ENCODE peak calls at places on chromosomes 6 and 20, in seven cellular contexts. P, G, T, U, I, B and N are unnamed samples.

GRCh38 chr20:51423810-51424209 is 118.7 kb downstream of the NFATC2 start:
- DNase-seq in U (no peak), P (no peak), I (no peak), G (no peak), B (no peak), T (no peak), N (no peak)

GRCh38 chr6:134902074-134902861 is 47.6 kb downstream of the ALDH8A1 start:
- DNase-seq in U (no peak), T (no peak), P (no peak), B (no peak), I (no peak), G (no peak), N (no peak)

GRCh38 chr6:24064106-24064505 is 61.9 kb upstream of the NRSN1 start:
- DNase-seq in I (no peak), T (peak), B (peak), G (no peak), U (peak), P (no peak), N (peak)

GRCh38 chr6:145025488-145025887 is 709.8 kb downstream of the EPM2A start:
- DNase-seq in I (no peak), U (no peak), G (no peak), P (no peak), B (no peak), T (no peak), N (no peak)

GRCh38 chr6:158049055-158050028 is 67.7 kb downstream of the SYNJ2 start:
- DNase-seq in P (no peak), B (no peak), G (no peak), I (no peak), T (no peak), U (no peak), N (no peak)

GRCh38 chr6:169296170-169296569 is 42.5 kb upstream of the THBS2 start:
- DNase-seq in I (no peak), T (no peak), U (no peak), B (no peak), G (no peak), P (no peak), N (no peak)

GRCh38 chr20:3323398-3323797 is 84.1 kb downstream of the DNAAF9 start:
- DNase-seq in U (no peak), B (no peak), G (no peak), T (no peak), P (no peak), I (no peak), N (no peak)

GRCh38 chr20:16434087-16434664 is 139.1 kb downstream of the KIF16B start:
- DNase-seq in U (peak), P (peak), I (peak), T (no peak), G (peak), B (peak), N (peak)

GRCh38 chr6:76814496-76815458 is 648.5 kb downstream of the HTR1B start:
- DNase-seq in G (no peak), T (no peak), I (peak), P (no peak), B (no peak), U (peak), N (no peak)

GRCh38 chr6:56758553-56758952 is 115.9 kb upstream of the DST start:
- DNase-seq in I (no peak), B (no peak), T (no peak), G (no peak), U (no peak), P (no peak), N (no peak)

GRCh38 chr6:75167426-75167825 is 38.4 kb downstream of the COL12A1 start:
- DNase-seq in B (no peak), I (no peak), G (no peak), P (no peak), T (no peak), U (no peak), N (no peak)

GRCh38 chr20:48157970-48158369 is 372.7 kb upstream of the SULF2 start:
- DNase-seq in I (no peak), P (no peak), B (no peak), G (no peak), T (peak), U (no peak), N (no peak)

GRCh38 chr20:11344939-11345338 is 572.8 kb upstream of the BTBD3 start:
- DNase-seq in P (no peak), T (no peak), U (no peak), G (no peak), B (no peak), I (no peak), N (no peak)

GRCh38 chr6:24576452-24576851 is 69.5 kb downstream of the KIAA0319 start:
- DNase-seq in T (no peak), P (no peak), B (no peak), G (no peak), U (no peak), I (no peak), N (no peak)

GRCh38 chr6:112600168-112600567 is 253.0 kb downstream of the RFPL4B start:
- DNase-seq in U (no peak), I (no peak), P (no peak), G (no peak), T (no peak), B (no peak), N (no peak)

DNA sequence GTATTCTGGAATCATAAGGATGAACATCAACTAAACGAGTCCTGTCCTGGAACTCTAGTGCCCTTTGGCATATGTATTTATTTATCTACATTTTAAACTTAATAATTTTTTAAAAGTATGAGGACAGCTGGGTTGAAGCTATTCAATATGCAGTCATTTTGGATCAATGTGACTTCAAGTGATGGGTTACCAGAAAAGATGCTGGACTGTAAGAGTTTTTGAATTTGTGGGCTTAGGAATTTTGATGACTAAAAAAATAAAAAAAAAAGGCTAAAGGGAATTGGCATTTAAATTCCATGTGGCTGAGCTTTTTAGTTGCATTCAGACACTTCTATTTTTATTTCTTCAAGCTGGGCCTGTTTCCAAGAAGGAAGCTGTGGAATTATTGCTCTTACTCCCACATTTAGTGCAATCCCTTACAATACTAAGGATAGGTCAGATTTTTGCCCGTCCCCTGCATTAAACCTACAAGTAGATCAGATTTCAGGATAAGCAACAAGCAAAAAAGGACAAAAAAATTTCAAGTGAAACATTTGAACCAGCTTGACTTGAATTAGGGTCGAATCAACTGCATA is 704.2 kb upstream of the CITED2 start:
- DNase-seq in P (no peak), B (no peak), G (no peak), U (no peak), I (peak), T (peak), N (no peak)
- H3K4me3 ChIP-seq in P (no peak), B (no peak), G (no peak), U (no peak), I (no peak), T (no peak), N (no peak)

GRCh38 chr20:62804021-62804631 is 509 bp upstream of the OGFR start:
- DNase-seq in P (no peak), I (no peak), U (no peak), G (no peak), T (no peak), B (no peak), N (no peak)
- H3K27ac ChIP-seq in P (peak), I (no peak), U (no peak), G (peak), T (no peak), B (peak), N (peak)

DNA sequence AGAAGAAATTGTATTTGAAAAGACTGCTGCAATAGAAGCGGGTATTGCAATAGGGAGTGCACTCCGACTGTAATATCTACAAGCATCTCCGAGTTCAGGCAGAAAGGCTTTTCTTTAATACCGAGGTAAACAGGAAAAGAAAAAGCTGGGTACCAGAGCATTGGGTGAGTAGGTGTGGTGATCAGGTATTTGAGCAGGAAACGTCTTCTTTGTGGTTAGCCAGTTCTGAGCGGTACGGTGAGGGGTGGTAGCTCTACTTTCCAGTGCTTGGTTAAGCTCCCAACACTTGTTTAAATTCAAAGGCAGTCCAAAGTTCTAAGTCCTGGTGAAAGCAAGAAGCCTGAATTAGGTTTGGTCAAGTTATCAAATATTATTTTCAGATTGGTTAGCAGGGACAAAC is 404.1 kb downstream of the LMBRD1 start:
- DNase-seq in P (no peak), B (no peak), T (no peak), G (no peak), I (no peak), U (no peak), N (no peak)
- H3K4me3 ChIP-seq in P (no peak), B (no peak), T (no peak), G (no peak), I (no peak), U (no peak), N (no peak)

GRCh38 chr6:33746651-33747100 is at the start of gene IP6K3:
- DNase-seq in U (peak), P (no peak), T (no peak), G (no peak), I (no peak), B (no peak), N (no peak)
- H3K27ac ChIP-seq in U (peak), P (peak), T (peak), G (no peak), I (no peak), B (peak), N (no peak)